ENCODE peak calls at places on chromosomes 3 and 15, in eight cellular contexts. V is stimulated activated CD4-positive, alpha-beta T cell treated with anti-CD3 and anti-CD28 coated beads, Interleukin-1b, Interleukin-23, amount 100 ng/mL, for 24 hours; P is activated gamma-delta T cell treated with Interleukin-2 at 50 U/mL for 16 hours; A is myocyte; X is NCI-H2171 treated with DMSO at 0.1 percent for 48 hours; L is hepatocyte; C is HTR-8/SVneo; M is BJ. Q is an unnamed sample.

GRCh38 chr3:117786339-117786738 is 1076.8 kb downstream of the TUSC7 start:
- DNase-seq in C (no peak), M (no peak), X (no peak), A (no peak), V (no peak), L (no peak), P (no peak), Q (no peak)

GRCh38 chr15:40900256-40901052 is 6.2 kb downstream of the VPS18 start:
- DNase-seq in V (no peak), L (no peak), M (no peak), A (no peak), X (no peak), C (no peak), P (no peak), Q (no peak)

GRCh38 chr3:62132027-62132590 is 241.2 kb downstream of the FEZF2 start:
- DNase-seq in V (no peak), C (no peak), P (no peak), L (no peak), M (no peak), A (no peak), X (no peak), Q (no peak)

GRCh38 chr3:7543294-7543693 is 682.4 kb downstream of the GRM7 start:
- DNase-seq in L (no peak), C (no peak), V (no peak), X (no peak), A (no peak), M (no peak), P (no peak), Q (peak; percentile 65)

GRCh38 chr15:58330836-58331561 is 100.8 kb upstream of the LIPC start:
- DNase-seq in C (no peak), P (no peak), V (no peak), X (no peak), L (no peak), M (no peak), A (no peak), Q (peak; percentile 61)

GRCh38 chr3:69250014-69250413 is 127.6 kb upstream of the LMOD3 start:
- DNase-seq in V (no peak), C (no peak), L (peak; percentile 81), X (no peak), M (no peak), P (no peak), A (no peak), Q (peak; percentile 22)

GRCh38 chr3:128188958-128189357 is 35.7 kb downstream of the EEFSEC start:
- DNase-seq in P (no peak), L (no peak), V (no peak), C (peak; percentile 12), A (no peak), X (no peak), M (no peak), Q (no peak)

GRCh38 chr15:79180318-79180717 is 89.7 kb upstream of the RASGRF1 start:
- DNase-seq in X (no peak), P (no peak), V (no peak), C (no peak), L (no peak), M (no peak), A (peak; percentile 52), Q (no peak)

GRCh38 chr3:99871231-99871898 is 53.7 kb downstream of the CMSS1 start:
- DNase-seq in C (no peak), X (no peak), V (no peak), A (no peak), P (no peak), L (no peak), M (no peak), Q (no peak)

GRCh38 chr3:73484656-73485248 is 140.0 kb downstream of the PDZRN3 start:
- DNase-seq in L (no peak), C (no peak), M (no peak), A (no peak), P (no peak), X (no peak), V (no peak), Q (peak; percentile 5)

GRCh38 chr3:168648321-168648720 is 552.6 kb upstream of the GOLIM4 start:
- DNase-seq in P (no peak), V (no peak), C (no peak), X (no peak), M (no peak), A (no peak), L (no peak), Q (peak; percentile 95)

GRCh38 chr15:61519296-61519695 is 290.2 kb upstream of the RORA start:
- DNase-seq in P (no peak), A (no peak), V (no peak), X (no peak), M (no peak), C (no peak), L (no peak), Q (no peak)

Q was measured in NCI-H69.